ENCODE peak calls at places on chromosome 16, in nine cellular contexts. Y is tibial nerve; R is right lobe of liver; B is uterus; O is DND-41; A is PC-3; S is CD8-positive, alpha-beta T cell; T is body of pancreas; N is ovary. P is an unnamed sample.
A peak's percentile ranks its signal among the peaks of the same experiment; 100 is the strongest.

GRCh38 chr16:67431077-67431804 is at the start of gene HSD11B2:
- DNase-seq in Y (no peak), B (peak; percentile 52), R (peak; percentile 77), S (no peak), O (no peak), T (peak; percentile 83), A (peak; percentile 59), N (peak; percentile 58), P (no peak)

GRCh38 chr16:17475104-17475503 is 4.3 kb upstream of the XYLT1 start:
- DNase-seq in R (no peak), S (peak; percentile 23), T (no peak), A (no peak), B (no peak), O (no peak), Y (no peak), N (no peak), P (no peak)

GRCh38 chr16:87635541-87636049 is 33.3 kb downstream of the JPH3 start:
- DNase-seq in A (peak; percentile 57), T (peak; percentile 64), Y (peak; percentile 7), B (peak; percentile 35), N (peak; percentile 56), R (peak; percentile 65), S (peak; percentile 86), O (peak; percentile 65), P (no peak)

GRCh38 chr16:87392823-87393679 is 915 bp downstream of the MAP1LC3B start:
- DNase-seq in T (peak; percentile 56), N (peak; percentile 56), O (peak; percentile 50), B (peak; percentile 46), A (peak; percentile 36), S (peak; percentile 62), R (peak; percentile 64), Y (no peak), P (no peak)

GRCh38 chr16:66473654-66474519 is 46.8 kb downstream of the BEAN1 start:
- DNase-seq in O (no peak), T (no peak), R (no peak), S (peak; percentile 34), Y (no peak), N (no peak), B (no peak), A (peak; percentile 70), P (no peak)

GRCh38 chr16:17354121-17354750 is 116.5 kb downstream of the XYLT1 start:
- DNase-seq in R (no peak), Y (no peak), A (no peak), S (no peak), B (no peak), N (no peak), T (no peak), O (no peak), P (no peak)

GRCh38 chr16:28181557-28181914 is 30.2 kb downstream of the XPO6 start:
- DNase-seq in N (peak; percentile 21), S (no peak), R (no peak), A (peak; percentile 61), Y (no peak), O (no peak), B (peak; percentile 31), T (peak; percentile 50), P (no peak)

GRCh38 chr16:19980866-19981265 is 92.8 kb downstream of the GPR139 start:
- DNase-seq in B (no peak), A (peak; percentile 15), N (no peak), R (no peak), Y (no peak), S (no peak), T (peak; percentile 15), O (no peak), P (peak; percentile 47)

GRCh38 chr16:12097523-12098428 is 121.2 kb downstream of the SNX29 start:
- DNase-seq in N (peak; percentile 82), T (no peak), B (peak; percentile 31), A (peak; percentile 17), Y (peak; percentile 36), O (no peak), R (peak; percentile 48), S (no peak), P (no peak)

GRCh38 chr16:84598391-84598750 is 19.5 kb downstream of the COTL1 start:
- DNase-seq in B (no peak), A (no peak), Y (no peak), T (no peak), O (no peak), S (no peak), R (no peak), N (no peak), P (no peak)

GRCh38 chr16:71230122-71230845 is at the start of gene HYDIN:
- DNase-seq in Y (no peak), S (no peak), B (no peak), O (no peak), T (peak; percentile 91), R (peak; percentile 20), N (peak; percentile 47), A (peak; percentile 64), P (peak; percentile 75)

GRCh38 chr16:11586856-11587642 is at the start of gene LITAF:
- DNase-seq in A (peak; percentile 23), R (peak; percentile 83), Y (peak; percentile 53), N (peak; percentile 74), O (peak; percentile 65), T (peak; percentile 71), S (peak; percentile 82), B (peak; percentile 70), P (no peak)

GRCh38 chr16:22232277-22233049 is 26.4 kb downstream of the EEF2K start:
- DNase-seq in A (peak; percentile 89), B (no peak), N (no peak), Y (no peak), T (peak; percentile 92), R (peak; percentile 86), S (no peak), O (no peak), P (no peak)

GRCh38 chr16:81251871-81252270 is 13.4 kb downstream of the BCO1 start:
- DNase-seq in N (peak; percentile 35), O (no peak), A (no peak), B (no peak), R (no peak), Y (no peak), S (no peak), T (no peak), P (no peak)

GRCh38 chr16:88064011-88064888 is 113.0 kb downstream of the BANP start:
- DNase-seq in S (no peak), B (no peak), N (no peak), O (no peak), Y (no peak), R (no peak), T (no peak), A (no peak), P (no peak)

GRCh38 chr16:47317465-47318240 is 143.2 kb downstream of the ITFG1 start:
- DNase-seq in A (no peak), Y (no peak), S (no peak), N (no peak), B (no peak), R (no peak), O (no peak), T (no peak), P (no peak)

GRCh38 chr16:67433131-67433719 is 2.3 kb downstream of the HSD11B2 start:
- DNase-seq in N (no peak), T (no peak), S (no peak), Y (no peak), R (no peak), B (no peak), A (no peak), O (no peak), P (no peak)

GRCh38 chr16:65825191-65825856 is 541.2 kb upstream of the CDH5 start:
- DNase-seq in N (no peak), O (no peak), Y (no peak), B (no peak), A (no peak), R (no peak), S (no peak), T (no peak), P (no peak)

DNA sequence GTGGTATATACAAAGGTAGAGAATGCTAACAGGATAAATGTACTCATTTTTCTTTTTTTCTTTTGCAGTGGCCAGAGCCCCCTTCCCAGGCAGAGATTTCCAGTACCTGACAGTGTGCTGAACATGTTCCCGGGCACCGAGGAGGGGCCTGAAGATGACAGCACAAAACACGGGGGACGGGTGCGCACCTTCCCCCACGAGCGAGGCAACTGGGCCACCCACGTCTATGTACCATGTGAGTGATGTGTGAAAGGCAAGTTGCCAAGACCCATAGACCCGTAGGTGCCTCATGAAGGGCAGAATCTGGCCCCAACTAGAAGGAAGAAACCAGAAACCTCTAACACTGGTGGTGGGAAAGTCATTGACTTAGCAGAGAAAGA is 1.2 kb downstream of the USB1 start:
- DNase-seq in B (no peak), R (no peak), N (no peak), T (no peak), Y (no peak), S (no peak), O (no peak), A (no peak), P (no peak)
- H3K4me1 ChIP-seq in B (no peaks in the 10 kb centered on the region), R (peaks cover 13% of the 10 kb centered on the region), N (peaks cover 4% of the 10 kb centered on the region), T (peaks cover 30% of the 10 kb centered on the region), Y (peaks cover 18% of the 10 kb centered on the region), S (peaks cover 31% of the 10 kb centered on the region), O (peaks cover 34% of the 10 kb centered on the region), A (peaks cover 18% of the 10 kb centered on the region), P (peaks cover 2% of the 10 kb centered on the region)

GRCh38 chr16:31819386-31819785 is 54.2 kb upstream of the ZNF267 start:
- DNase-seq in Y (no peak), S (no peak), N (no peak), A (no peak), B (no peak), R (no peak), O (no peak), T (no peak), P (no peak)

DNA sequence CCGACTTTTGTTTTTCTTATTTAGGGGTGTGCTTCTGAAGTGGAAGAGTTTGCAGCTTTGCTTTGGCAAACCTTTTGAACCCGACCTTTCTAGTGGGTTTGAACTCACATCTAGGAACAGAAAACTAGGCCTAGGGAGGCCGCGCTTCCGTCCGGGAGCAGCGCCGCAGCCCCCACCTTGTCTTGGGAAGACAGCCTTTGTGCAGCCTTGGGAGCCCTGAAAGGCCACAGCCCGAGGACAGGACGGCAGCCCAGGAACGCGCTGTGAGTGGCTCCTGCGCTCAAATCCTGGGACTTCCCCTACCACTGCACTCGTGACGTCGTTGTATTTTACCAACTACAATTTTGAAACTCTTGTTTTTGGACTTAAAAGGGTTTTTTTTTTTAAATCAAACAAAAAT is 53.7 kb upstream of the ZNF267 start:
- DNase-seq in O (no peak), B (no peak), Y (no peak), A (no peak), S (no peak), N (no peak), T (no peak), R (no peak), P (no peak)
- H3K9me3 ChIP-seq in O (no peaks in the 10 kb centered on the region), B (peaks cover 3% of the 10 kb centered on the region), Y (peaks cover 36% of the 10 kb centered on the region), A (no peaks in the 10 kb centered on the region), S (no peaks in the 10 kb centered on the region), N (no peaks in the 10 kb centered on the region), T (no peaks in the 10 kb centered on the region), R (no peaks in the 10 kb centered on the region), P (peaks cover 7% of the 10 kb centered on the region)

GRCh38 chr16:2803545-2804195 is 5.4 kb downstream of the PRSS41 start:
- DNase-seq in S (no peak), O (no peak), A (no peak), N (no peak), B (no peak), Y (no peak), T (no peak), R (no peak), P (no peak)
- H3K4me1 ChIP-seq in S (no peaks in the 10 kb centered on the region), O (no peaks in the 10 kb centered on the region), A (peaks cover 8% of the 10 kb centered on the region), N (no peaks in the 10 kb centered on the region), B (no peaks in the 10 kb centered on the region), Y (no peaks in the 10 kb centered on the region), T (no peaks in the 10 kb centered on the region), R (no peaks in the 10 kb centered on the region), P (no peaks in the 10 kb centered on the region)

DNA sequence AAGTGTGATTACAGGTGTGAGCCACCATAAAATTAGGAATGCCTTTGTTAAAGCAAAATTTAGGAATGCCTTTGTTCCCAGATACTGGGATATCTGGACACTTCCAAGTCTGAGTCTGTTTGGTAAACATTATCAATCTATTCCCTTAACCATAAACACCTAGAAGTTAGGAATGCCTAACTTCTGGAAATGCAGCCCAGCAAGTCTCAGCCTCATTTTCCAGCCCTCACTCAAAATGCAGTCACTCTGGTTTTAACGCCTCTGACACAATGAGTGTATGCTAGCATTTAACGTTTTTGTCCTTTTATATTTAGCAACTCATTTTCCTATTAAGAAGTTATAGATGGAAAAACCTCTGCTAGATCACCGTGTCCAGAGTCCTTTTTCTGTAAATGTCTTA is 34.4 kb upstream of the HAS3 start:
- DNase-seq in R (no peak), Y (no peak), N (no peak), S (no peak), A (no peak), B (no peak), O (no peak), T (no peak), P (no peak)
- H3K9me3 ChIP-seq in R (no peaks in the 10 kb centered on the region), Y (no peaks in the 10 kb centered on the region), N (no peaks in the 10 kb centered on the region), S (no peaks in the 10 kb centered on the region), A (no peaks in the 10 kb centered on the region), B (no peaks in the 10 kb centered on the region), O (no peaks in the 10 kb centered on the region), T (no peaks in the 10 kb centered on the region), P (no peaks in the 10 kb centered on the region)